ENCODE peak calls at places on chromosome 15, in ten cellular contexts. S is fibroblast of the aortic adventitia; E is GM23248; L is left colon; V is NCI-H1436; H is activated CD8-positive, alpha-beta memory T cell treated with anti-CD3 and anti-CD28 coated beads, Interleukin-2, amount 50 U/mL, for 48 hours; F is NCI-H510A treated with DMSO at 0.1 percent for 48 hours; W is GDM1; T is HS-5; M is NCI-H1048. A is an unnamed sample.

GRCh38 chr15:90451215-90451850 is 63.3 kb downstream of the IQGAP1 start:
- DNase-seq in S (no peak), E (peak), L (no peak), V (peak), H (no peak), F (peak), W (no peak), T (no peak), M (no peak), A (no peak)

GRCh38 chr15:68592054-68592453 is 13.3 kb downstream of the CORO2B start:
- DNase-seq in S (peak), E (no peak), L (no peak), V (no peak), H (no peak), F (no peak), W (no peak), T (no peak), M (no peak), A (no peak)

GRCh38 chr15:69304176-69304533 is 5.4 kb downstream of the PAQR5 start:
- DNase-seq in S (peak), E (peak), L (no peak), V (no peak), H (no peak), F (no peak), W (no peak), T (peak), M (no peak), A (no peak)

GRCh38 chr15:33808720-33809119 is 159.6 kb upstream of the CHRM5 start:
- DNase-seq in S (peak), E (no peak), L (no peak), V (no peak), H (no peak), F (no peak), W (no peak), T (no peak), M (no peak), A (no peak)

GRCh38 chr15:27124287-27124830 is 153.4 kb downstream of the GABRG3 start:
- DNase-seq in S (peak), E (peak), L (no peak), V (no peak), H (no peak), F (no peak), W (no peak), T (no peak), M (no peak), A (no peak)

GRCh38 chr15:53580371-53580770 is 179.1 kb downstream of the WDR72 start:
- DNase-seq in S (no peak), E (no peak), L (no peak), V (no peak), H (no peak), F (no peak), W (no peak), T (no peak), M (no peak), A (no peak)

GRCh38 chr15:56964182-56964581 is 45.7 kb downstream of the TCF12 start:
- DNase-seq in S (peak), E (peak), L (no peak), V (no peak), H (no peak), F (no peak), W (no peak), T (no peak), M (no peak), A (no peak)

GRCh38 chr15:44300567-44300966 is 12.0 kb downstream of the GOLM2 start:
- DNase-seq in S (no peak), E (no peak), L (no peak), V (no peak), H (no peak), F (no peak), W (no peak), T (no peak), M (no peak), A (no peak)

GRCh38 chr15:68935400-68935937 is 5.1 kb downstream of the SPESP1 start:
- DNase-seq in S (no peak), E (no peak), L (no peak), V (no peak), H (no peak), F (no peak), W (no peak), T (no peak), M (no peak), A (no peak)

GRCh38 chr15:68730491-68731317 is 90.0 kb downstream of the ANP32A start:
- DNase-seq in S (peak), E (peak), L (no peak), V (peak), H (no peak), F (peak), W (no peak), T (no peak), M (no peak), A (peak)

GRCh38 chr15:101528108-101528916 is 38.8 kb upstream of the PCSK6 start:
- DNase-seq in S (no peak), E (peak), L (peak), V (no peak), H (no peak), F (no peak), W (no peak), T (no peak), M (no peak), A (no peak)

GRCh38 chr15:73617910-73618309 is 15.3 kb downstream of the NPTN start:
- DNase-seq in S (no peak), E (no peak), L (no peak), V (no peak), H (no peak), F (no peak), W (no peak), T (no peak), M (no peak), A (no peak)

GRCh38 chr15:82530606-82531379 is 9.5 kb downstream of the RPS17 start:
- DNase-seq in S (peak), E (peak), L (peak), V (no peak), H (peak), F (no peak), W (no peak), T (no peak), M (no peak), A (no peak)

GRCh38 chr15:52199271-52199670 is 8.1 kb upstream of the GNB5 start:
- DNase-seq in S (no peak), E (no peak), L (no peak), V (no peak), H (no peak), F (no peak), W (no peak), T (no peak), M (no peak), A (no peak)

GRCh38 chr15:77402740-77403379 is 17.0 kb downstream of the PEAK1 start:
- DNase-seq in S (peak), E (peak), L (no peak), V (no peak), H (no peak), F (no peak), W (no peak), T (no peak), M (no peak), A (no peak)

GRCh38 chr15:77002436-77002835 is 7.5 kb downstream of the PSTPIP1 start:
- DNase-seq in S (no peak), E (no peak), L (no peak), V (no peak), H (peak), F (no peak), W (no peak), T (no peak), M (no peak), A (no peak)

GRCh38 chr15:31489801-31490646 is 163.4 kb downstream of the KLF13 start:
- DNase-seq in S (peak), E (peak), L (no peak), V (peak), H (peak), F (peak), W (peak), T (no peak), M (no peak), A (peak)

GRCh38 chr15:40175160-40175559 is 14.3 kb downstream of the BUB1B start:
- DNase-seq in S (peak), E (no peak), L (no peak), V (no peak), H (no peak), F (no peak), W (no peak), T (no peak), M (no peak), A (no peak)

GRCh38 chr15:58222698-58223097 is 84.5 kb downstream of the AQP9 start:
- DNase-seq in S (no peak), E (peak), L (no peak), V (no peak), H (no peak), F (no peak), W (no peak), T (no peak), M (no peak), A (no peak)

GRCh38 chr15:88874275-88874674 is 21.1 kb downstream of the HAPLN3 start:
- DNase-seq in S (no peak), E (no peak), L (no peak), V (no peak), H (no peak), F (no peak), W (no peak), T (no peak), M (no peak), A (no peak)

GRCh38 chr15:89196994-89197393 is 24.4 kb downstream of the RLBP1 start:
- DNase-seq in S (no peak), E (no peak), L (no peak), V (peak), H (peak), F (peak), W (no peak), T (no peak), M (no peak), A (no peak)

GRCh38 chr15:33840615-33841014 is 127.7 kb upstream of the CHRM5 start:
- DNase-seq in S (no peak), E (no peak), L (no peak), V (no peak), H (no peak), F (no peak), W (no peak), T (no peak), M (no peak), A (no peak)

GRCh38 chr15:50257924-50258323 is 7.6 kb downstream of the HDC start:
- DNase-seq in S (peak), E (peak), L (no peak), V (no peak), H (no peak), F (no peak), W (no peak), T (no peak), M (no peak), A (no peak)

GRCh38 chr15:66863382-66864085 is 161.5 kb downstream of the SMAD6 start:
- DNase-seq in S (no peak), E (no peak), L (no peak), V (no peak), H (peak), F (no peak), W (no peak), T (no peak), M (no peak), A (no peak)